ENCODE peak calls at places on chromosomes 6 and 20, in five cellular contexts. C is left lung, V is kidney epithelial cell, J is psoas muscle, E is fibroblast of lung. D is an unnamed sample. For H3K27me3, the result is how much of the 10 kb centered on the place peaks cover.

GRCh38 chr6:167827062-167827587 is 414 bp downstream of the AFDN start:
- DNase-seq in C (no peak), V (no peak), J (no peak), E (peak), D (no peak)

GRCh38 chr6:16651871-16652270 is 109.4 kb downstream of the ATXN1 start:
- DNase-seq in C (no peak), V (no peak), J (no peak), E (no peak), D (no peak)

GRCh38 chr6:146277142-146277541 is 248.3 kb downstream of the GRM1 start:
- DNase-seq in C (no peak), V (no peak), J (no peak), E (no peak), D (no peak)

GRCh38 chr20:6632187-6632586 is 135.3 kb upstream of the BMP2 start:
- DNase-seq in C (no peak), V (no peak), J (peak), E (peak), D (no peak)

GRCh38 chr6:134381926-134382325 is 64.0 kb upstream of the SGK1 start:
- DNase-seq in C (no peak), V (no peak), J (no peak), E (no peak), D (no peak)

GRCh38 chr20:17747431-17747846 is 47.7 kb downstream of the BANF2 start:
- DNase-seq in C (no peak), V (peak), J (peak), E (peak), D (peak)

GRCh38 chr20:63774348-63774735 is 34.8 kb downstream of the SLC2A4RG start:
- DNase-seq in C (no peak), V (no peak), J (no peak), E (no peak), D (no peak)

GRCh38 chr20:19885981-19886665 is 128.1 kb downstream of the RIN2 start:
- DNase-seq in C (peak), V (no peak), J (peak), E (peak), D (no peak)

GRCh38 chr20:49888341-49889244 is 26.7 kb downstream of the SPATA2 start:
- DNase-seq in C (no peak), V (peak), J (no peak), E (peak), D (no peak)

GRCh38 chr6:69305456-69305855 is 491.4 kb downstream of the LMBRD1 start:
- DNase-seq in C (no peak), V (no peak), J (no peak), E (no peak), D (no peak)

GRCh38 chr6:37691904-37692806 is 5.5 kb downstream of the MDGA1 start:
- DNase-seq in C (peak), V (no peak), J (peak), E (peak), D (no peak)
- H3K27me3 ChIP-seq in C (half or more), V (under half), J (under half), E (under half), D (under half)

DNA sequence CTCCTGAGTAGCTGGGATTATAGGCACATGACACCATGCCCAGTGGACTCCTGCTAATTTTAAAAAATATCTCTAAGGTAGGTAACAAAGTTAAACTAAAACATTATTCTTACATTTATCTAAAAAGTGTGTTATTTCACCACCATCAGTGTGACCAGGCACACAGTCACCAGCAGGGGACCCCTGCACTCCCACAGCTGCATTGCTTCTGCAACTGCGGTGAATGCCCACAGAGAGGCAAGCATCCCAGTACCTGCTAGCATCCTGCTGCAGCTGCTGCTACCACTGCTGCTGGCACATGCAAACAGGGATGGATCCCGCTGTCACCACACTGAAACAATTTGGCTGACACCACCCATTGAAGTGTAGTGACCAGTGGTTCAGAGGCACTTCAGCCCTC is 21.9 kb upstream of the EPB41L2 start:
- DNase-seq in C (no peak), V (no peak), J (no peak), E (no peak), D (no peak)
- TF ChIP-seq CTCF in C (no peak), V (no peak), J (no peak), E (no peak), D (no peak)

DNA sequence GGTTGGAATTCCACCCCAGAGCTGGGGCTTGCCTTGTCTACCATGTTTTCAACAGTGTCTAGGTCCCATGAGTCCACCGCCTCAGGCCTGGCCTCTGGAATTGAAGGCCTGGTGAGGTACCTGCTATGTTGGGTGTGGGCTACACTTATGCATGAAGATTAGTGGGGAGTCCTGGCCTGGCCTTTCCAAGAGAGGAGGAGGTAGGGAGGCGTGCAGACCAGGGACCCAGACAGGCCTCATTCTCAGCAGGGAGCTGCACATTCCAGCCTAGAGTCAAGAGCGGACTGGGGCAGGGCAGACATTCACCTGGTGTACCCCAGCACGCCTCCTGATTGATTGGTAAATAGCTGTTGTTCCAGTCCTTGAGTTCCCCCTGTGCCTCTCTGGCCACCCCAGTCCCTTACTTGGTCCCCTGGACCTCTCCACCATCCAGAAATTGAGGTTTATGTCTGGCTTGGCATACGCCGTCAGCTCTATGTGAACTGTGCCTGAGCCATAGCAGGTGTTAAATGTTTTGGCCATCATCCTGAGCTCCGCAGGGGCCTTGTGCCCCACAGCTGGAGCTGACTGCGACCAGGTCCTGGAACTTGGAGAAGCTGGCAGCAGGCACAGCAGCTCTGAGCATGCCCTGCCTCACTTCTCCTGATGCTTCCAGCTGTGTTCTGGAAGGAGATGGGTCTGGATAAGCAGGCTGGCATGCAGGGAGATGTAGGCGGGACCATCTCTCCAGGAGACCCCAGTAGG is 8.2 kb upstream of the VEGFA start:
- DNase-seq in C (no peak), V (no peak), J (no peak), E (no peak), D (no peak)
- H3K27me3 ChIP-seq in C (under half), V (under half), J (under half), E (under half), D (under half)

DNA sequence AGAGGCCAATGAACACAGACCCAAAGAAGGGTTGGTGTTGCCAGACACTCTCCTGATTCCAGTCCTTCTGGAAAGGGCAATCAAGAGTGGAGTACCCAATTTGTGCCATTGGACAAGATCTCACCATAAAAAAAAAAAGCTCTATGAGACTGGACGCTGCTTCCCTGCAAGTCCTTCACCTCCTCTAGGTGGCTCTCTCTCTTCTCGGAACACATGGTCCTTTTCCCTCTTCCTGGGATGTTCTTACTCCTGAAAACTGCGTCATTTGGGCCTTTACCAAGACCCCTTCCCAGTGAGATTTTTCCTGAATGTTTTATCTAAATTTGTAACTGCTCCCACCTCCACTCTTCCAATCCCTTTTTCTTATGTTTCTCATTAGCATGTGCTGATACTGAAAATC is 280.8 kb downstream of the FOXA2 start:
- DNase-seq in C (no peak), V (no peak), J (no peak), E (no peak), D (no peak)
- TF ChIP-seq CTCF in C (no peak), V (no peak), J (no peak), E (no peak), D (no peak)

D was measured in BJ.